ENCODE peak calls at places on chromosomes 6 and 20, in seven cellular contexts. Q is stimulated activated CD8-positive, alpha-beta memory T cell treated with anti-CD3 and anti-CD28 coated beads, Interleukin-15, amount 100 ng/mL, for 1 hour; D is activated gamma-delta T cell treated with Interleukin-2 at 50 U/mL for 16 hours; B is H7; Y is GM13977; A is K562; S is iPS-NIHi11. V is an unnamed sample.

GRCh38 chr6:110325197-110325596 is 33.0 kb downstream of the METTL24 start:
- DNase-seq in Q (no peak), D (no peak), B (no peak), Y (no peak), A (no peak), S (no peak), V (no peak)

GRCh38 chr20:33910056-33910455 is 83.7 kb upstream of the RALY start:
- DNase-seq in Q (no peak), D (no peak), B (no peak), Y (no peak), A (no peak), S (no peak), V (no peak)

GRCh38 chr20:58774214-58774613 is 76.5 kb downstream of the GNAS-AS1 start:
- DNase-seq in Q (no peak), D (no peak), B (no peak), Y (no peak), A (no peak), S (no peak), V (no peak)

GRCh38 chr20:31608256-31608980 is 3.3 kb downstream of the ID1 start:
- DNase-seq in Q (no peak), D (no peak), B (peak; percentile 98), Y (peak; percentile 26), A (peak; percentile 74), S (peak; percentile 84), V (peak; percentile 59)

GRCh38 chr6:32941412-32941784 is 570 bp upstream of the HLA-DMB start:
- DNase-seq in Q (no peak), D (peak; percentile 57), B (no peak), Y (peak; percentile 53), A (no peak), S (peak; percentile 26), V (no peak)

GRCh38 chr6:167093922-167094432 is 28.9 kb upstream of the CCR6 start:
- DNase-seq in Q (peak; percentile 35), D (peak; percentile 69), B (no peak), Y (peak; percentile 80), A (no peak), S (no peak), V (no peak)

GRCh38 chr6:31125586-31126363 is 5.5 kb upstream of the CDSN start:
- DNase-seq in Q (no peak), D (no peak), B (no peak), Y (no peak), A (no peak), S (no peak), V (no peak)

GRCh38 chr20:48603116-48603818 is 224.5 kb downstream of the PREX1 start:
- DNase-seq in Q (no peak), D (no peak), B (no peak), Y (no peak), A (no peak), S (no peak), V (no peak)

GRCh38 chr20:4014031-4014474 is 1.3 kb downstream of the RNF24 start:
- DNase-seq in Q (no peak), D (no peak), B (no peak), Y (peak; percentile 44), A (peak; percentile 12), S (peak; percentile 34), V (peak; percentile 70)

GRCh38 chr6:43308101-43308989 is at the start of gene CRIP3:
- DNase-seq in Q (no peak), D (peak; percentile 44), B (peak; percentile 89), Y (peak; percentile 29), A (peak; percentile 70), S (peak; percentile 80), V (peak; percentile 50)

GRCh38 chr20:58892126-58892931 is 39.8 kb downstream of the GNAS start:
- DNase-seq in Q (peak; percentile 53), D (peak; percentile 69), B (peak; percentile 94), Y (peak; percentile 86), A (peak; percentile 76), S (peak; percentile 78), V (peak; percentile 49)

GRCh38 chr6:44072959-44073611 is 54.2 kb downstream of the MRPL14 start:
- DNase-seq in Q (peak; percentile 32), D (peak; percentile 56), B (peak; percentile 98), Y (peak; percentile 97), A (peak; percentile 96), S (peak; percentile 93), V (peak; percentile 81)

GRCh38 chr6:158286413-158286812 is 25.9 kb upstream of the TULP4 start:
- DNase-seq in Q (no peak), D (no peak), B (no peak), Y (no peak), A (no peak), S (no peak), V (no peak)

GRCh38 chr6:13763740-13764381 is 50.5 kb downstream of the MCUR1 start:
- DNase-seq in Q (no peak), D (no peak), B (no peak), Y (peak; percentile 69), A (no peak), S (no peak), V (no peak)

GRCh38 chr20:24732076-24732475 is 217.0 kb upstream of the CST7 start:
- DNase-seq in Q (no peak), D (no peak), B (no peak), Y (no peak), A (no peak), S (no peak), V (no peak)

GRCh38 chr6:84773431-84774173 is 9.2 kb upstream of the TBX18 start:
- DNase-seq in Q (no peak), D (no peak), B (peak; percentile 77), Y (no peak), A (no peak), S (peak; percentile 35), V (no peak)

GRCh38 chr6:150622476-150622875 is 22.8 kb downstream of the PLEKHG1 start:
- DNase-seq in Q (no peak), D (no peak), B (no peak), Y (no peak), A (no peak), S (no peak), V (no peak)

GRCh38 chr20:36957875-36958667 is 6.6 kb upstream of the SAMHD1 start:
- DNase-seq in Q (no peak), D (no peak), B (no peak), Y (no peak), A (no peak), S (no peak), V (no peak)

GRCh38 chr20:10469599-10469998 is 34.5 kb downstream of the SLX4IP start:
- DNase-seq in Q (no peak), D (no peak), B (peak; percentile 45), Y (peak; percentile 40), A (peak; percentile 10), S (peak; percentile 52), V (peak; percentile 73)

GRCh38 chr6:13278991-13279390 is 49.3 kb downstream of the TBC1D7 start:
- DNase-seq in Q (no peak), D (no peak), B (no peak), Y (no peak), A (no peak), S (no peak), V (no peak)

GRCh38 chr6:167824591-167825041 is 2.1 kb upstream of the AFDN start:
- DNase-seq in Q (no peak), D (no peak), B (no peak), Y (no peak), A (peak; percentile 45), S (no peak), V (no peak)